ENCODE peak calls at places on chromosomes 11 and 22, in five cellular contexts. G is WERI-Rb-1, I is uterus, B is K562, R is adipocyte. V is an unnamed sample. For H3K36me3, the result is how much of the 10 kb centered on the place peaks cover.

GRCh38 chr22:46726986-46727317 is 11.1 kb downstream of the CERK start:
- DNase-seq in I (no peak), B (no peak), R (no peak), G (no peak), V (no peak)

GRCh38 chr22:48701296-48702030 is 1126.2 kb downstream of the BRD1 start:
- DNase-seq in I (no peak), R (no peak), G (no peak), B (no peak), V (peak)

GRCh38 chr11:64355078-64355940 is 3.7 kb upstream of the RPS6KA4 start:
- DNase-seq in B (peak), G (peak), I (peak), R (peak), V (peak)

GRCh38 chr22:44211946-44212930 is 31.5 kb downstream of the PARVG start:
- DNase-seq in I (no peak), R (peak), G (peak), B (no peak), V (no peak)

GRCh38 chr11:68905421-68906360 is 2.0 kb downstream of the IGHMBP2 start:
- DNase-seq in I (no peak), R (no peak), B (no peak), G (no peak), V (no peak)

GRCh38 chr11:16448123-16448717 is 91.9 kb upstream of the SOX6 start:
- DNase-seq in R (no peak), B (no peak), I (no peak), G (no peak), V (no peak)

GRCh38 chr22:48630848-48631247 is 1196.8 kb downstream of the BRD1 start:
- DNase-seq in R (no peak), G (no peak), I (no peak), B (no peak), V (no peak)

GRCh38 chr11:63508009-63508408 is 2.1 kb downstream of the LGALS12 start:
- DNase-seq in I (no peak), G (peak), B (peak), R (peak), V (no peak)

GRCh38 chr22:24589518-24590030 is 3.3 kb downstream of the LRRC75B start:
- DNase-seq in B (no peak), G (no peak), I (no peak), R (no peak), V (no peak)

GRCh38 chr11:84588131-84588829 is 1038.9 kb downstream of the DLG2 start:
- DNase-seq in G (no peak), I (no peak), B (no peak), R (no peak), V (no peak)

GRCh38 chr22:37259540-37260029 is 15.5 kb upstream of the RAC2 start:
- DNase-seq in R (peak), G (peak), B (peak), I (no peak), V (peak)

GRCh38 chr11:64003807-64004589 is 17.8 kb downstream of the OTUB1 start:
- DNase-seq in B (no peak), R (no peak), G (no peak), I (no peak), V (no peak)

GRCh38 chr11:84993386-84993785 is 633.8 kb downstream of the DLG2 start:
- DNase-seq in B (no peak), R (no peak), I (no peak), G (peak), V (no peak)

GRCh38 chr22:39703890-39704658 is 133.5 kb downstream of the CACNA1I start:
- DNase-seq in B (no peak), G (peak), R (no peak), I (peak), V (no peak)

GRCh38 chr11:22510741-22511140 is 114.9 kb downstream of the FANCF start:
- DNase-seq in B (no peak), R (peak), G (no peak), I (no peak), V (no peak)

GRCh38 chr11:46099973-46100335 is 21.3 kb downstream of the PHF21A start:
- DNase-seq in I (no peak), B (no peak), G (no peak), R (peak), V (no peak)

GRCh38 chr11:64742087-64742939 is 1.6 kb downstream of the RASGRP2 start:
- DNase-seq in I (peak), B (peak), R (peak), G (no peak), V (no peak)

GRCh38 chr11:45193695-45194094 is 47.3 kb downstream of the PRDM11 start:
- DNase-seq in B (no peak), G (no peak), I (no peak), R (no peak), V (no peak)

GRCh38 chr11:123480290-123480815 is 50.3 kb downstream of the GRAMD1B start:
- DNase-seq in B (no peak), I (no peak), R (no peak), G (no peak), V (no peak)

GRCh38 chr11:12420706-12421105 is 43.3 kb downstream of the PARVA start:
- DNase-seq in B (no peak), R (no peak), G (peak), I (no peak), V (no peak)

GRCh38 chr22:43476341-43476740 is 64.5 kb downstream of the MPPED1 start:
- DNase-seq in R (no peak), G (peak), B (no peak), I (no peak), V (no peak)

GRCh38 chr11:67528376-67528775 is 5.1 kb upstream of the CABP2 start:
- DNase-seq in B (no peak), G (no peak), I (no peak), R (no peak), V (no peak)

GRCh38 chr11:10550503-10550902 is 9.5 kb upstream of the RNF141 start:
- DNase-seq in I (no peak), G (no peak), B (no peak), R (peak), V (no peak)

GRCh38 chr11:33089776-33090175 is 50.4 kb downstream of the TCP11L1 start:
- DNase-seq in R (no peak), I (no peak), B (no peak), G (no peak), V (no peak)

GRCh38 chr22:44572414-44573207 is 74.6 kb upstream of the RTL6 start:
- DNase-seq in G (no peak), R (peak), B (no peak), I (no peak), V (no peak)

GRCh38 chr22:20531404-20532181 is 24.2 kb downstream of the MED15 start:
- DNase-seq in G (no peak), R (peak), B (peak), I (peak), V (peak)

GRCh38 chr11:43907028-43907966 is 26.7 kb downstream of the ALKBH3 start:
- DNase-seq in B (no peak), G (no peak), I (no peak), R (no peak), V (no peak)

GRCh38 chr22:37472418-37473006 is 13.7 kb downstream of the MFNG start:
- DNase-seq in I (no peak), G (peak), R (peak), B (peak), V (no peak)

GRCh38 chr11:46125284-46125683 is 4.0 kb upstream of the PHF21A start:
- DNase-seq in R (no peak), I (no peak), G (no peak), B (no peak), V (no peak)

GRCh38 chr11:13016415-13016814 is 7.3 kb downstream of the RASSF10 start:
- DNase-seq in G (no peak), B (no peak), R (no peak), I (no peak), V (no peak)

GRCh38 chr11:77207019-77207485 is 79.0 kb downstream of the MYO7A start:
- DNase-seq in G (no peak), R (no peak), B (no peak), I (no peak), V (no peak)

GRCh38 chr11:125300791-125301218 is 136.3 kb downstream of the PKNOX2 start:
- DNase-seq in G (no peak), B (no peak), I (no peak), R (peak), V (no peak)

GRCh38 chr22:27792452-27793165 is 8.9 kb downstream of the MN1 start:
- DNase-seq in R (peak), I (no peak), B (no peak), G (no peak), V (no peak)

GRCh38 chr22:35523167-35523928 is 17.3 kb upstream of the RASD2 start:
- DNase-seq in I (no peak), G (peak), R (no peak), B (no peak), V (no peak)

GRCh38 chr11:119991669-119992068 is 146.2 kb downstream of the TRIM29 start:
- DNase-seq in R (no peak), B (no peak), I (no peak), G (peak), V (no peak)

GRCh38 chr11:30016588-30017363 is at the start of gene KCNA4:
- DNase-seq in R (peak), I (no peak), B (peak), G (peak), V (peak)

GRCh38 chr11:134312807-134313206 is 19.0 kb upstream of the GLB1L2 start:
- DNase-seq in R (no peak), G (no peak), B (no peak), I (no peak), V (no peak)

GRCh38 chr11:122724520-122724919 is 69.0 kb downstream of the UBASH3B start:
- DNase-seq in B (no peak), R (peak), I (no peak), G (no peak), V (no peak)

GRCh38 chr11:67468835-67469811 is at the start of gene TMEM134:
- DNase-seq in I (peak), G (peak), B (peak), R (peak), V (peak)

GRCh38 chr11:35157814-35158213 is 18.8 kb downstream of the CD44 start:
- DNase-seq in B (no peak), R (no peak), I (no peak), G (no peak), V (no peak)
- H3K36me3 ChIP-seq in B (under half), R (under half), I (under half), G (under half), V (under half)

DNA sequence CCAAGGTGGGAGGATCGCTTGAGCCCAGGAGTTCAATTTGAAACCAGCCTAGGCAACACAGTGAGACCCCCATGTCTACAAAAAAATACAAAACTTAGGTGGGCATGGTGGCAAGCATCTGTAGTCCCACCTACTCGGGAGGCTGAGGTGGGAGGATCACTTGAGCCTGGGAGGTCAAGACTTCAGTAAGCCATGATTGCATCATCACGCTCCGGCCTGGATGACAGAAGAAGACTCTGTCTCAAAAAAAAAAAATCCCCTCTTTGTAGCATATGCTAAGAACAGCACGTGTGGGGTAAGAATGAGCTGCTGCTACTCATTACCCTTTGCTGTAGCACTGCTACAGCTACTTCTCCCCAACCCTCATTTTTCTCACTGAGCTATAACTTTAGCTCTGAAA is 14.5 kb downstream of the UBE4A start:
- DNase-seq in R (no peak), G (no peak), I (no peak), B (no peak), V (no peak)
- H3K36me3 ChIP-seq in R (half or more), G (half or more), I (under half), B (half or more), V (half or more)

DNA sequence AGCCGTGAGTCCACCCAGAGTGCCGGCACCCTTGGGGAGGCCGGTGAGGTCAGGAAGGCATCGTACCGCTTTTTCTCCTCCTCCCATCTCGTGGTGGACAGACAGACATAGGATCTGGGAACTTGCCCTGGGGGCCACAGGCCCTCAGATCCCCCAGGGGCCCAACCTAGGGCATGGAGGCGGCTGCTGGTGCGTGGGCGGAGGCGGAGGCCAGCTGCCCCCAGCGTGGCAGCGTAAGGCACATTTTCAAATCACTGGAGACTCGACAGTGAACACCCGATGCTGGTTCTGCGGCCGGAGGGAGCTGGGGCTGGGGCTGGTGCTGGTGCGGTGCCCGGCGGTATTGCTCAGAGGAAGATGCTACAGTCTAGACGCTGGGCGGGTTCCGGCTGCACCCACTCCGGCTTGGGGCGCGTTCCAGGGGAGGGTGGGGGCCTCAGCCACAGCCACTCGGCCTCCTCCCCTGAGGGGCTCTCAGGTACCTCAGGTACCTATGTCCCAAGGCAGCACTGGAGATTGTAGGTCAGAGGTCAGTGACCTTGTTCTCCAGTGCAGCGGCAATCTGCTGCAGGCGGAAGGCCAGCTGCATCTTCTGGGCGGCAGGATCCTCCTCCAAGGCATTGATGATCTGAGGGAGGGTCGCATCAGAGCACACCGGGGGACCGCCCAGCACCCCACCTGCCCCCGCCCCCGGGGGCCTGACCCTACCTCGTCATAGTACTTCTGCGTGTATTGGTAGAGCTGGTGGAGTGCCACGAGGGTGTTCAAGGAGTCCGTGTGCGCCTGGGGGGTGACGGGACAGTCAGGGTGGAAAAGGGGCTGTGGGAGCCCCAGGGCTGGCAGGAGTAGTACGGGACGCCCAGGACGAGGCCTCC is 5.2 kb upstream of the MAPK11 start:
- DNase-seq in B (no peak), R (no peak), I (no peak), G (no peak), V (no peak)
- H3K36me3 ChIP-seq in B (under half), R (half or more), I (under half), G (half or more), V (half or more)

GRCh38 chr11:104872393-104872792 is 25.9 kb downstream of the CASP12 start:
- DNase-seq in R (no peak), G (no peak), I (no peak), B (no peak), V (no peak)
- H3K36me3 ChIP-seq in R (under half), G (under half), I (under half), B (under half), V (under half)

V was measured in lower lobe of right lung.